ENCODE peak calls at places on chromosomes 5 and 9, in six cellular contexts. N is lung, I is B cell, K is neural crest cell, A is HCT116, G is mucosa of descending colon. S is an unnamed sample.

GRCh38 chr5:141326088-141326854 is 4.0 kb upstream of the PCDHGA1 start:
- DNase-seq in I (peak; percentile 58), G (peak; percentile 75), N (no peak), K (no peak), A (no peak), S (no peak)

GRCh38 chr5:17978954-17979353 is 344.7 kb downstream of the TAF11L14 start:
- DNase-seq in I (no peak), K (no peak), N (no peak), A (no peak), G (no peak), S (no peak)

GRCh38 chr9:18185196-18185595 is 288.8 kb upstream of the ADAMTSL1 start:
- DNase-seq in G (no peak), K (no peak), A (no peak), N (no peak), I (no peak), S (peak; percentile 11)

GRCh38 chr5:57725628-57726504 is 243.3 kb upstream of the ACTBL2 start:
- DNase-seq in G (no peak), A (no peak), K (no peak), N (no peak), I (no peak), S (no peak)

GRCh38 chr9:127558581-127559246 is 53.4 kb upstream of the STXBP1 start:
- DNase-seq in A (no peak), G (no peak), K (no peak), N (no peak), I (no peak), S (no peak)

GRCh38 chr5:15554542-15554941 is 54.6 kb downstream of the FBXL7 start:
- DNase-seq in A (no peak), K (no peak), N (no peak), I (no peak), G (no peak), S (no peak)

GRCh38 chr9:121566401-121567141 is 66.9 kb upstream of the GGTA1 start:
- DNase-seq in N (no peak), A (no peak), G (no peak), I (no peak), K (no peak), S (no peak)

GRCh38 chr9:8221462-8221861 is 421.9 kb upstream of the DMAC1 start:
- DNase-seq in G (no peak), A (no peak), K (no peak), N (no peak), I (no peak), S (no peak)

GRCh38 chr9:13661014-13661413 is 381.5 kb upstream of the MPDZ start:
- DNase-seq in A (no peak), G (no peak), N (no peak), K (no peak), I (no peak), S (no peak)

GRCh38 chr5:14663734-14664269 is 716 bp upstream of the OTULIN start:
- DNase-seq in K (no peak), A (no peak), I (peak; percentile 41), G (peak; percentile 62), N (peak; percentile 33), S (no peak)

GRCh38 chr9:19026375-19026774 is 6.6 kb downstream of the SAXO1 start:
- DNase-seq in I (no peak), G (no peak), N (no peak), A (no peak), K (no peak), S (no peak)

GRCh38 chr9:5868235-5868634 is 22.5 kb upstream of the MLANA start:
- DNase-seq in G (no peak), I (no peak), K (no peak), N (no peak), A (no peak), S (no peak)

GRCh38 chr5:160770718-160771117 is 81.3 kb downstream of the ATP10B start:
- DNase-seq in A (no peak), N (no peak), I (no peak), K (no peak), G (no peak), S (no peak)

GRCh38 chr5:172178301-172179031 is 9.6 kb downstream of the STK10 start:
- DNase-seq in I (no peak), K (no peak), N (no peak), A (no peak), G (no peak), S (no peak)

GRCh38 chr5:37710965-37711364 is 128.9 kb downstream of the GDNF start:
- DNase-seq in K (no peak), I (no peak), G (no peak), A (no peak), N (no peak), S (no peak)

GRCh38 chr9:136393531-136393930 is 6.4 kb downstream of the SNAPC4 start:
- DNase-seq in I (no peak), K (no peak), N (no peak), A (no peak), G (no peak), S (no peak)

GRCh38 chr9:33164138-33164809 is 2.9 kb downstream of the B4GALT1 start:
- DNase-seq in N (no peak), A (no peak), G (no peak), K (no peak), I (no peak), S (no peak)

GRCh38 chr5:35136386-35136785 is 88.6 kb upstream of the AGXT2 start:
- DNase-seq in G (no peak), K (no peak), I (no peak), N (no peak), A (no peak), S (no peak)

GRCh38 chr9:79764377-79764776 is 192.6 kb downstream of the TLE4 start:
- DNase-seq in G (peak; percentile 29), K (no peak), A (no peak), I (no peak), N (no peak), S (no peak)

GRCh38 chr9:100440071-100440470 is 13.1 kb downstream of the MSANTD3 start:
- DNase-seq in G (no peak), A (no peak), N (peak; percentile 40), K (no peak), I (no peak), S (no peak)

GRCh38 chr5:15021286-15022046 is 149.9 kb upstream of the ANKH start:
- DNase-seq in I (no peak), N (no peak), G (no peak), K (no peak), A (no peak), S (peak; percentile 13)

DNA sequence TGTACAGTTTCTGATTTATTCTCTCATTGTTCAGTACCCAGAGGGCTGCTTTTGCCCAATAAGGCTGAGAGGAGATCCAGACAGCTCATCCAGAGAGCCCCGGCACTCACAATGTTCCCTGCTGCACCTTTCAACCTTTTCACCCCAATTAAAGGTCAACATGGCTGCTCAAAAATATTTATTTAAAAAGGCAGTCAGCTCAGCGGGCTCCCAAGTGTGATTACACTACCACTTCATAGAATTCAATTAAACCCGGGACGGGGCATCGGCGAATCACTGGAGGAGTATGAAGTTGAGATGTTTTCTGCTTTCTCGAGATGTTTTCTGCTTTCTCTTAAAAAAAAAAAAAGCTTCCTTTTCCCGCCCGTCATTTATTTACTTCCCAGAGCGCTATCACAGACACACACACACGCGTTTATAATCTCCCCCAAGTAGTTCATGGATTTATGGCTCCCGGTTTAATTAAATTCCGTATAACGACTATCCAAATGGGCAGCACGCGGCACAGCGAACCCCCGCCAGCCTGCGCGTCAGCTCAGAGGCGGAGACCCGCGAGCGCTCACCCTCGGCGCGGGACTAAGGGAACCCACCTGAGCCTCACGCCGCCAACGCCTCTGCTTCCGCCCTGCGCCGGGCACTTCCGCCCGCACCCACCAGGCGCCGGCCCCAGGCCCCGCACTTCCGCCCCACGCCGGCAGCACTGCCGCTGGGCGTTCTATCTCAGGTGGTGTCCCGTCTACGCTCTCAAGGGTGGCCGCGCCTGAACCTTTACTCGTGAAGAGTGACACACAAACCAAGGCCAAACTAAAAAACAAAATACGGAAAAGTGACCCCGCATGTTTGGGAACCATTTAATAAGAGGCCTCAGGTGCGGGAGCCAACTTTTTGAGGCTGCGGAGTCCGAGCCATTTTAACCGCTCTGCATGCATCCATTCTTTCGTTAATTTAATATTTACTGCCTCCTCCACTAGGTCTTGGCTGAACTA is at the start of gene C5orf63:
- DNase-seq in G (peak; percentile 84), K (no peak), I (peak; percentile 89), N (peak; percentile 63), A (peak; percentile 8), S (peak; percentile 67)
- TF ChIP-seq CTCF in G (peak; percentile 13), K (peak; percentile 35), I (no peak), N (no peak), A (no peak), S (no peak)

DNA sequence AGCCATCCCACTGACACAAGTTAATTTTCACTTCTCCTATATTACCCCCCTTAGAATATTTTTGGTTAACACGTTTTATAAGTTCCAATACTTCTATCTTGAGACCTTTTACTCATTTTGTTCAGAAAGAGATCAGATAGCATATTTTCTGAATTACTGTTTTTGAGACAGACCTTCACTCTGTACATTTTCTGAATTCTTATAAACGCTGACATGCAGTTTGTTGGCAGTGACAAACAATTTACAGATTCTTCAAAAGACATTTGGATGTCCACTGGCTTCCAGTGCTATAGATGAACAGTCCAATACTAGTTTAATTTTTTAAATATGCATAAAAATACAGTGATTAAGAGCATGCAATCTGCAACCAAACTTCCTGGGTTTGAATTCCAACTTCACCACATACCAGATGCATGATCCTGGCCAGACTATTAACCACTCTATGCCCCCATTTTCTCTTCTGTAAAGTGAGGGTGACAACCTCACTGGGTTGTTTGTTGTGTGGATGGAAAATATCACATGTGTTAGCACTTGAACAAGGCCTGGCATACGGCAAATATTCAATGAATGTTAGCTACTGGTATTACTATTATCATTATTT is 142.1 kb downstream of the AGTPBP1 start:
- DNase-seq in K (no peak), G (no peak), N (no peak), I (no peak), A (no peak), S (no peak)
- TF ChIP-seq CTCF in K (no peak), G (no peak), N (no peak), I (no peak), A (no peak), S (no peak)

DNA sequence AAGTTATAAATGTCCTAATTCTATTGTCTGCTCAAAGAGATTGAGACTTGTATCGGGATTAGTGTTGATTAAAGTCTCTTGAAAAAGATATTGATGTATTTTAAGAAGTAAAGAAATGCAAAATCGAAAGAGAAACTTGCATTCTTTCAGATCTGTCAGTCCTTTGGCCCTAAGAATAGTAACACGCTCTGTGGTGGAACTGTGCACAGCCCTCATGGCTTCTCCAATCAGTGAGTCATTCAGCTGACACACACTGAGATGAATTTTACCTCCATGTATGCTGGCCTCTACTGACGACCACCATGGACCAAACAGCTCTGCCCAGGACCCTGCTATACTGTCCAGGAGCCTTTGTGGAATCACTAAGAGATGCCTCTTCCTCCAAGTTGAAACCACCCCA is 232.4 kb downstream of the ESM1 start:
- DNase-seq in A (no peak), K (no peak), G (no peak), I (peak; percentile 45), N (no peak), S (no peak)
- TF ChIP-seq CTCF in A (no peak), K (no peak), G (no peak), I (no peak), N (no peak), S (no peak)

DNA sequence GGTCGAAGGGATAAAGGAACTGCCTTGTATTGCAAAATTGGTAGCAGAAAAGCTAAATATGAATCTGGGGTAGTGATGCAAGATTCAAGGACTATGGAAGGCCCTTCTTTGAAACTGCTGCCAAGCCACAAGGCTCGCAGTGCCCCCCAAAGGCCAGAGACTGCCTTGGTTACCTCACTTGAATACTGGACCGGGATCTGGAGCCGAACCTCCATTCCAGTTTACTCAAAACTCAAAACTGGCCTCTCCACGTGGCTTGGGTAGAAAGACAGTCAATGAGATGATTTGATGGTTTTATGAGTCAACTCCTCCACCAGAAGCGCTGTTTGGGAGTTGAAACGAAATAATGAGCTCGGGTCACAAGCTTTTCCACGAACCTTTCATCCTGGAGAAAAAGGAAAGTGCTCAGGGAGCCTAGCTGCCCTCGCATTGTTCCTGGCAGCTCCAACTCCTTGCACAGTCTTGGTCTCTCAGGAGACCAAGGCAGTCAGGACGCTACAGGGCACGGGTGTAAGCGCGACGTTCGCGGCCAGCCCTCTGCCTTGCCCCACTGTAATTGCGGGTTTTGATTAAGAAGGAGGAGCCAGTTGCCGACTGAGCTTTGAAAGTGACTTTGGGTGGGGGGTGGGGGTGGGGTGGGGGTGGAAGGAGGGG is 2.8 kb downstream of the ST8SIA4 start:
- DNase-seq in I (no peak), K (no peak), N (peak; percentile 33), G (peak; percentile 48), A (no peak), S (no peak)
- TF ChIP-seq CTCF in I (peak; percentile 52), K (peak; percentile 35), N (no peak), G (no peak), A (peak; percentile 17), S (no peak)

S was measured in Calu3.